ENCODE peak calls at places on chromosome X, in seven cellular contexts. C, J, H, T, W, Q and X are unnamed samples.

GRCh38 chrX:136497556-136498048 is at the start of gene HTATSF1:
- DNase-seq in C (peak; percentile 12), J (no peak), H (peak; percentile 20), T (no peak), W (no peak), Q (no peak), X (no peak)

GRCh38 chrX:17674611-17675010 is 62.7 kb upstream of the SCML1 start:
- DNase-seq in C (no peak), J (no peak), H (no peak), T (no peak), W (no peak), Q (no peak), X (no peak)

GRCh38 chrX:53048169-53049126 is at the start of gene GPR173:
- DNase-seq in C (peak; percentile 57), J (peak; percentile 66), H (no peak), T (no peak), W (peak; percentile 85), Q (no peak), X (no peak)

GRCh38 chrX:9324676-9325075 is 140.2 kb upstream of the TBL1X start:
- DNase-seq in C (no peak), J (no peak), H (no peak), T (no peak), W (no peak), Q (no peak), X (no peak)

GRCh38 chrX:39766882-39767281 is 330.9 kb downstream of the BCOR start:
- DNase-seq in C (no peak), J (no peak), H (no peak), T (no peak), W (peak; percentile 44), Q (no peak), X (no peak)

GRCh38 chrX:121579016-121579760 is 531.8 kb downstream of the GLUD2 start:
- DNase-seq in C (no peak), J (no peak), H (no peak), T (peak; percentile 4), W (peak; percentile 3), Q (peak; percentile 4), X (peak; percentile 7)

GRCh38 chrX:76076124-76076523 is 96.7 kb upstream of the PBDC1 start:
- DNase-seq in C (no peak), J (no peak), H (no peak), T (no peak), W (no peak), Q (no peak), X (no peak)

GRCh38 chrX:155962906-155963305 is 34.6 kb upstream of the IL9R start:
- DNase-seq in C (no peak), J (no peak), H (no peak), T (no peak), W (no peak), Q (no peak), X (no peak)

GRCh38 chrX:110373310-110373709 is 14.7 kb downstream of the RTL9 start:
- DNase-seq in C (no peak), J (no peak), H (no peak), T (peak; percentile 30), W (no peak), Q (no peak), X (no peak)

GRCh38 chrX:10633722-10634121 is 13.3 kb upstream of the MID1 start:
- DNase-seq in C (no peak), J (peak; percentile 95), H (peak; percentile 67), T (peak; percentile 4), W (no peak), Q (no peak), X (no peak)
- TF ChIP-seq USF2 in C (peak; percentile 48), J (peak; percentile 87), H (peak; percentile 86), T (no peak), W (no peak), Q (no peak), X (no peak)

DNA sequence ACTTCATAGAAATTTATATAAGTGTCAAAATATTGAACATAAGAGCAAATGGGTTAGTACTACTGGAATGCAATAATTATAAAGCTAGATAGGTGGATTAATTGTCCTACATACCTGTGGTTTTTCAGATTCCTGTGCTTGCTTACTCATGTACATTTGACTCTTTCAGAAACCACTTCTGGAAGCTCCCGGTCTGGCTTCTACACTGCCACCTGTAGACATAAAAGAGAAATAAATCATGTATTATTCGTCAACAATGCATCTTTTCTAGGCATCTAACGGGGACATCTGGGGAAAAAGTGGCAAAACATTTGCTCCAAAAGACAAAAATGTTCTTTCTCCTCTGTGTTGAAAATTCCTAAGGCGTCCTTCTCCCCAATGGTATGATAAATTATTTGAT is 648.6 kb upstream of the DIPK2B start:
- DNase-seq in C (no peak), J (peak; percentile 86), H (peak; percentile 43), T (peak; percentile 3), W (peak; percentile 26), Q (no peak), X (peak; percentile 61)
- TF ChIP-seq USF2 in C (no peak), J (no peak), H (no peak), T (no peak), W (no peak), Q (no peak), X (no peak)

DNA sequence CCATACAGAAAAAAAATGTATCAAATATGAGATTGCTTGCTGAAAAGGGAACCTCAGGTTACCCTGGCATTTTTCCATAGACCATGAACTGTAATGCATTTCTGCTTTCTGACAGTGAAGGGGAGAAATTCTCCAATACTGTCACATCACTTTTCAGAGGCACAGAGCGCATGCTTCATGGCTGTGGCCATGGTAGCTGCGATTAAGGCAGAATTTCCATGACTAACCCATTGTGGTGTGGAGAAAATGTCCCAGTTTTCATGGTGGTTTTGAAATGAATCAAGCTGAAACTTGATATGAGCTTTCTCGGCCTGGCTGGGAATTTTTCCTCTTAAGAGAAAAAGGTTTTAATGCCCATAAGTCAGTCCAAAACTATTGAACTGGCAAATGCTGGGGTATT is 39.5 kb upstream of the MAP3K15 start:
- DNase-seq in C (no peak), J (peak; percentile 83), H (no peak), T (no peak), W (no peak), Q (peak; percentile 38), X (no peak)
- TF ChIP-seq USF2 in C (no peak), J (no peak), H (no peak), T (no peak), W (no peak), Q (no peak), X (no peak)

DNA sequence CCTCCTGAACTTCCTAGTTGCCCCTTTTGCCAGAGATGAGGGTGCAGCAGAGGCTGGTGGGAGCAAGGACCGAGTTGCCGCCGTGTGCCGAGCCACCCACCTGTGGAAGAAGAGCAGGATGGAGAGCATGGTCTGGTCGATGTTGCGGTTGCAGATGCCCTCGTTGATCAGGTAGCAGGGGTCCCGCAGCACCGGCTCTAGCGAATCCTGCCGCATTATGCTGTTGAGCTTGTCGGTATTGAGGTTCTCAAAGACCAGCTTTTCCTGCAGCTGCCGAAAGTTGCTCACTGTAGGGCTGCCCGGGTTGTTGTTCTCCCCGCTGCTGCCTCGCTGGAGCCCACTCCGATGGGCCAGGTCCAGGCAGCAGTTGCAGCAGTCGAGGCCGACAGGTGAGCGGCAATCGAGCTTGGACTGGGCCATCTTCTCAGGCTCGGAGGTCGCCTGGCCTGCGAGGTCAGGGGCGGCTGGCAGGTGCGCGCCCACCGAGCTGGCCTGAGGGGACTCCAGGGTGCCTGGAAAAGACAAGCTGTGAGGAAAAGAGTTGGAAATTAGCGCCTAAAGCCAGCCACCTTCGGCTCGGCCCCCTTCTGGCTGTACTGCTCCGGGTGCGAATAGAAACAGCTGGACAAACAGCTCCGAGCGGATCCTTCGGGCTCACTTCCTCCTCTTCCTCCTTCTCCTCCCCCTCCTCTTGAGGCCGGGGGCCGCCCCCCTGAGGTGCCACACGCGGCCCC is 420 bp downstream of the TSC22D3 start:
- DNase-seq in C (no peak), J (no peak), H (peak; percentile 7), T (no peak), W (no peak), Q (no peak), X (no peak)
- TF ChIP-seq USF2 in C (no peak), J (no peak), H (no peak), T (no peak), W (no peak), Q (no peak), X (no peak)

DNA sequence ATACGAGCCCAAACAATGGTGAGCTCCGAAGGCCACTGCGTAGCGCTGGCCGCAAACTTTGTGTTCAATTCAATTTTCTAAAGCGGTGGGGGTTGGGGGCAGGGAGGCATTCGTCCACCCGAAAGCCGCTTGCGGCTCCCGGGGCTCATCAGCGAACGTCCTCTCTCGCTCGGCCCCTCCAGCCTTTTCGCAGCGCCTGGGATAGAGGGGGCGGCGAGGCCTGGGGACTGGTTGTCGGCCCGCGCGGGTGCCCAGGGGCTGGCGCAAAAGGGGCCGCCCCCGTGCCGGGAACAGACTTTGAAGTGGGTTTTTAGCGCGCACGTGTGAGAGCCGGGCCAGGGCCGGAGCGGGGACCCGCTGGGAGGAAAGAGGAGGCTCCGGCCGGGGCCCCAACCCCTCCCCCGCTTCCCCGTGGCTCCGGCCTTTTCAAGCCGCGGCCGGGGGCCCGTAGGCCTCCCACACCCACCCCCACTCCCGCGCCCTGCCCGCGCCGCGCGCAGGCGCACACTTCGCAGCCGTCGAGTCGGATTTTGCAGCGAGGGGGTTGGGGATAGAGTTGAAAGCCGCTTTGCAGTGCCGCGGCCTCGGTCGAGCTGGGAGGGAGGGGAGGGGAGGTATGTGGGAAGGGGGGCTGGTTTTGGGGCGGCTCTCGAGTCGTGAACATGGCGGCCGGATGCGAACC is 8.3 kb downstream of the ZIC3 start:
- DNase-seq in C (peak; percentile 82), J (no peak), H (no peak), T (no peak), W (no peak), Q (no peak), X (no peak)
- TF ChIP-seq USF2 in C (no peak), J (no peak), H (no peak), T (no peak), W (no peak), Q (no peak), X (no peak)

DNA sequence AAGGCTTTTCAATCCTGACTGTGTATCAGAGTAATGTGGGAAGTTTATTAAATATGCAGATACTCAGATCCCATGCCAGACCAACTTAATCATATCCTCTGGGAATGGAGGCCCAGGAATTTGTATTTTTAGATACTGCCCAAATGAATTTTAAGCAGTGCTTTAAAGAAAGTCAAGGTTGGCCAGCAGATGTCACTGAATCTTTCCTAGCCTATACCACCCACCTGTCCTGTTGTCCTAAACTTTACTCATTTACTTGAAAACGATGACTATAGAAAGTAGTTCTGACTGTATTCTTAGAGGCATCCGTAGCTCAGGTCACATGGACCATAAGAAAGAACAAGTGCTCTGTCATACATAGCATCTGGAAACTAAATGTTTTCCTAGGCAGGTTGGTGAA is 79.9 kb downstream of the AMOT start:
- DNase-seq in C (no peak), J (peak; percentile 48), H (no peak), T (no peak), W (no peak), Q (peak; percentile 20), X (no peak)
- TF ChIP-seq USF2 in C (no peak), J (no peak), H (no peak), T (no peak), W (no peak), Q (no peak), X (no peak)

GRCh38 chrX:19270727-19271126 is 73.0 kb upstream of the PDHA1 start:
- DNase-seq in C (no peak), J (no peak), H (no peak), T (no peak), W (no peak), Q (no peak), X (no peak)

DNA sequence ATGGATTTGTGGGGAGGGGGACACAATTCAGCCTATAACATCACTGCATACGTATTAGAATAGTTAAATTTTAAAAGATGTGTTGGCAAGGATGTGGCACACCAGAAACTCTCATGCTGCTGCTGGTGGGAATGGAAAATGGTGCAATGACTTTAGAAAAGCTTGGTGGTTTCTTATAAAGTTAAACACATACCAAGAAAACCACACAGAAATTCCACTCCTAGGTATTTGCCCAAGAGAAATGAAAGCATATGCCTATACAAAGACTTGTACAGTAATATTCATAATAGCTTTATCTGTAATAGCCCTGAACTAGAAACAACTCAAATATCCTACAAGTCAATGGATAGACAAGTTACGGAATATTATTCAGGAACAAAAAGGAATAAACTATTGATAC is 71.3 kb upstream of the PDHA1 start:
- DNase-seq in C (no peak), J (peak; percentile 1), H (no peak), T (no peak), W (no peak), Q (peak; percentile 0), X (no peak)
- TF ChIP-seq USF2 in C (no peak), J (no peak), H (no peak), T (no peak), W (no peak), Q (no peak), X (no peak)